ENCODE peak calls at places on chromosomes 11 and 22, in seven cellular contexts. X is colonic mucosa, R is kidney, C is tibial nerve, T is prostate gland, Z is esophagus muscularis mucosa, J is IMR-90. O is an unnamed sample. For H3K4me1, the result is how much of the 10 kb centered on the place peaks cover.

GRCh38 chr11:72816404-72816990 is 2.3 kb downstream of the ATG16L2 start:
- DNase-seq in X (no peak), R (no peak), C (no peak), T (no peak), Z (no peak), J (peak), O (no peak)

GRCh38 chr11:94638902-94639373 is 71.8 kb downstream of the PIWIL4 start:
- DNase-seq in X (no peak), R (no peak), C (peak), T (peak), Z (peak), J (peak), O (no peak)

GRCh38 chr11:125170001-125170405 is 5.5 kb downstream of the PKNOX2 start:
- DNase-seq in X (no peak), R (no peak), C (no peak), T (no peak), Z (no peak), J (peak), O (no peak)

GRCh38 chr22:27581688-27582087 is 219.9 kb downstream of the MN1 start:
- DNase-seq in X (peak), R (peak), C (peak), T (no peak), Z (peak), J (peak), O (no peak)

GRCh38 chr22:44703269-44703870 is 1.4 kb downstream of the PRR5 start:
- DNase-seq in X (no peak), R (no peak), C (no peak), T (no peak), Z (no peak), J (no peak), O (no peak)

GRCh38 chr11:103898065-103898464 is 138.4 kb upstream of the DDI1 start:
- DNase-seq in X (no peak), R (no peak), C (no peak), T (no peak), Z (no peak), J (no peak), O (no peak)

GRCh38 chr22:20550851-20551744 is 43.7 kb downstream of the MED15 start:
- DNase-seq in X (no peak), R (no peak), C (no peak), T (no peak), Z (no peak), J (peak), O (peak)

GRCh38 chr11:120128392-120129172 is 9.3 kb downstream of the TRIM29 start:
- DNase-seq in X (peak), R (peak), C (peak), T (peak), Z (no peak), J (peak), O (peak)

GRCh38 chr22:50299724-50300619 is 7.5 kb downstream of the PLXNB2 start:
- DNase-seq in X (peak), R (no peak), C (no peak), T (no peak), Z (no peak), J (no peak), O (no peak)

GRCh38 chr22:37167176-37167980 is 17.7 kb upstream of the IL2RB start:
- DNase-seq in X (peak), R (peak), C (no peak), T (no peak), Z (no peak), J (no peak), O (no peak)

GRCh38 chr11:47705722-47706121 is 9.4 kb downstream of the AGBL2 start:
- DNase-seq in X (no peak), R (no peak), C (no peak), T (no peak), Z (no peak), J (no peak), O (no peak)

GRCh38 chr11:4095509-4096230 is 1.1 kb downstream of the RRM1 start:
- DNase-seq in X (no peak), R (no peak), C (no peak), T (no peak), Z (no peak), J (peak), O (no peak)

GRCh38 chr11:95545116-95545875 is 244.3 kb downstream of the FAM76B start:
- DNase-seq in X (no peak), R (no peak), C (no peak), T (no peak), Z (peak), J (no peak), O (no peak)

GRCh38 chr11:12156301-12157140 is 46.1 kb downstream of the MICAL2 start:
- DNase-seq in X (no peak), R (no peak), C (no peak), T (no peak), Z (no peak), J (no peak), O (no peak)

GRCh38 chr11:128884703-128885338 is 6.3 kb upstream of the KCNJ5 start:
- DNase-seq in X (peak), R (no peak), C (peak), T (peak), Z (no peak), J (peak), O (no peak)

GRCh38 chr22:38957046-38957770 is at the start of gene APOBEC3A:
- DNase-seq in X (peak), R (peak), C (no peak), T (no peak), Z (no peak), J (no peak), O (no peak)
- H3K4me1 ChIP-seq in X (under half), R (under half), C (under half), T (under half), Z (under half), J (under half), O (under half)

DNA sequence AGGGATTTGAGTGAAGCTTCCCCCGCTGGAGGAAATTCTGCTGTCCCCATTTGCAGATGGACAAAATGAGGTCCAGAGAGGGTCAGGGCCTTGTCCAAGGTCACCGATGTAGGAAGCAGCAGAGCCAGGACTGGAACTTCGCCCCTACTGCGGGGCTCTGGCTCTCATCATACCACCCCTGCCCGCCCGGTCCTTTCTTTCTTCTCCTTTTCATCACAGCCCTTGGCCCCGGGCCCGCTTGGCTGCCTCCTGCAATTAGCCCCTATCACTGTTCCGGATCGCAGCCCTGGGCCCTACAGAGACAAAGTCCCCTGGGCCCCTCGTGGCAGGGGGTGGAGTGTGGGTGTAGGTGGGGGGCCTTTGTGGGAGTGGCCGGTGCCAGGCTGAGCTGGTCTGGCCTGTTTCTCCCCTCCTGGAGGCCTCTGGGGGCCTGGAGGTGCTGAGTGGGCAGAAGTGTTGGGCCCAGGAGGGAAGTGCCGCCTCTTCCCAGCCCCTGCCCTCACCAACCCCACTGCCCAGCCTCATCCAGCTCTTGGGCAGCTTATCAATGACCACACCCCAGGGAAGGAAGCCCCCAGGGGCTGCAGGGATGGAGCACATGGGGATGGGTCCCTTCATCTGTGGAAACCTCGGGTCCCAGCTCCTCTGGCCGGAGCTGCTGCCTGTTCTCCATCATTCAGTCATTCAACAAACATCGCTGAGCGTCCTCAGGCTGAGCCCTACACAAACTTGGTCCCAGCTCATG is 3.4 kb downstream of the EMID1 start:
- DNase-seq in X (no peak), R (no peak), C (no peak), T (no peak), Z (no peak), J (no peak), O (no peak)
- TF ChIP-seq CTCF in X (no peak), R (no peak), C (no peak), T (no peak), Z (no peak), J (no peak), O (no peak)

GRCh38 chr22:17633998-17634323 is 4.6 kb upstream of the BCL2L13 start:
- DNase-seq in X (no peak), R (no peak), C (no peak), T (no peak), Z (no peak), J (no peak), O (no peak)

GRCh38 chr22:17638182-17638431 is 450 bp upstream of the BCL2L13 start:
- DNase-seq in X (no peak), R (no peak), C (peak), T (peak), Z (no peak), J (no peak), O (no peak)

GRCh38 chr22:17638432-17639237 is at the start of gene BCL2L13:
- DNase-seq in X (peak), R (peak), C (peak), T (peak), Z (peak), J (peak), O (peak)

GRCh38 chr22:17634696-17635095 is 3.9 kb upstream of the BCL2L13 start:
- DNase-seq in X (no peak), R (no peak), C (no peak), T (no peak), Z (no peak), J (no peak), O (no peak)

DNA sequence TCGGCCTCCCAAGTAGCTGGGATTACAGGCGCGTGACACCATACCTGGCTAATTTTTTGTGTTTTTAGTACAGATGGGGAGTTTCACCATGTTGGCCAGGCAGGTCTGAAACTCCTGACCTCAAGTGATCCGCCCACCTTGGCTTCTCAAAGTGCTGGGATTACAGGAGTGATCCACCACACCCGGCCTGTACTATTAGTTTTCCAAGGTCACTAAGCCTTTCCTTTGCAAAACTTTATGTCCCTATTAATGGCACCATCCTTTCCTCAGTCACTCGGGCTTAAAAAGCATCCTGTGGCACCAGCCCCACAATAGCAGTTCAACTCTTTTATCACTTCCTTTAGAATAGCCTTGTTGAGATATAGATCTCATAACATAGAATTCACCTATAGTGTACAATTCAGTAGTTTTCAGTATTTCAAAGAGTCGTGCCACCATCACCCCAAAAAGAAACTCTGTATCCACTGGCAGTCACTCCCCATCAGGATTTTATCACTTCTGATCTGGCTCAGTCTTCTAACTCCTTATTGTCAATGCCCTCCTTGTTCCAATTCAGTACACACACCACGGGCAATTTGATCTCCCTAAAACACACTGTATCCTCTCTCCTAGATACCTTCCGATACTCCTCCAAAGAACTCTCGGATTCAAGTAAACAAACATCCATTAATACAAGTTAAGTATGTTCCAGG is 921 bp upstream of the BCL2L13 start:
- DNase-seq in X (peak), R (no peak), C (no peak), T (no peak), Z (no peak), J (no peak), O (no peak)
- H3K4me3 ChIP-seq in X (peak), R (peak), C (peak), T (peak), Z (peak), J (peak), O (peak)

GRCh38 chr11:46117842-46118241 is 3.4 kb downstream of the PHF21A start:
- DNase-seq in X (no peak), R (no peak), C (no peak), T (no peak), Z (no peak), J (no peak), O (no peak)

GRCh38 chr11:46116007-46116711 is 5.1 kb downstream of the PHF21A start:
- DNase-seq in X (no peak), R (no peak), C (no peak), T (no peak), Z (no peak), J (no peak), O (no peak)

GRCh38 chr11:46114961-46115360 is 6.3 kb downstream of the PHF21A start:
- DNase-seq in X (no peak), R (no peak), C (no peak), T (no peak), Z (no peak), J (no peak), O (no peak)

GRCh38 chr11:46112961-46113617 is 8.2 kb downstream of the PHF21A start:
- DNase-seq in X (peak), R (no peak), C (peak), T (peak), Z (no peak), J (peak), O (no peak)

GRCh38 chr11:46114378-46114777 is 6.9 kb downstream of the PHF21A start:
- DNase-seq in X (no peak), R (no peak), C (no peak), T (no peak), Z (no peak), J (no peak), O (no peak)
- H3K4me1 ChIP-seq in X (under half), R (under half), C (under half), T (under half), Z (half or more), J (under half), O (under half)

GRCh38 chr11:37946155-37946766 is 1348.2 kb upstream of the RAG2 start:
- DNase-seq in X (peak), R (no peak), C (no peak), T (no peak), Z (no peak), J (peak), O (no peak)
- TF ChIP-seq CTCF in X (peak), R (peak), C (peak), T (peak), Z (peak), J (peak), O (no peak)